ENCODE peak calls at places on chromosomes 16 and 17, in six cellular contexts. K is T-cell, B is Karpas-422, Y is NCI-H510A treated with DMSO at 0.1 percent for 48 hours, J is esophagus squamous epithelium, P is NCI-H1694 treated with DMSO at 0.1 percent for 48 hours. C is an unnamed sample.

GRCh38 chr16:23670137-23670776 is 8.4 kb upstream of the PLK1 start:
- DNase-seq in Y (no peak), J (no peak), B (no peak), P (no peak), K (no peak), C (no peak)

GRCh38 chr16:47236716-47237115 is 93.0 kb upstream of the NETO2 start:
- DNase-seq in B (no peak), J (no peak), K (no peak), P (no peak), Y (no peak), C (no peak)

GRCh38 chr17:41710472-41711090 is 1.6 kb upstream of the GAST start:
- DNase-seq in Y (no peak), B (no peak), P (no peak), J (no peak), K (no peak), C (no peak)

GRCh38 chr17:33234930-33235685 is 58.0 kb downstream of the ASIC2 start:
- DNase-seq in P (no peak), K (no peak), Y (no peak), B (no peak), J (no peak), C (peak; percentile 18)

GRCh38 chr16:14088155-14088753 is 17.1 kb downstream of the MRTFB start:
- DNase-seq in K (no peak), P (no peak), Y (no peak), J (no peak), B (no peak), C (peak; percentile 39)

GRCh38 chr17:28746611-28747045 is 2.8 kb downstream of the TRAF4 start:
- DNase-seq in P (peak; percentile 80), K (no peak), B (no peak), Y (peak; percentile 96), J (no peak), C (no peak)

GRCh38 chr16:73339821-73340220 is 291.9 kb upstream of the ZFHX3 start:
- DNase-seq in Y (peak; percentile 22), P (no peak), B (no peak), K (no peak), J (no peak), C (no peak)

GRCh38 chr16:27761816-27762215 is 211.9 kb downstream of the KATNIP start:
- DNase-seq in J (no peak), P (no peak), B (no peak), K (no peak), Y (no peak), C (no peak)